ENCODE peak calls at places on chromosomes 7 and 10, in five cellular contexts. N, B, P, F and G are unnamed samples.

GRCh38 chr7:37366445-37366844 is 82.2 kb downstream of the ELMO1 start:
- DNase-seq in F (no peak), N (no peak), P (no peak), B (no peak), G (no peak)

GRCh38 chr10:22310928-22311327 is 5.3 kb upstream of the COMMD3 start:
- DNase-seq in N (no peak), F (no peak), B (no peak), P (no peak), G (no peak)

GRCh38 chr10:120514035-120514620 is 57.1 kb downstream of the PLPP4 start:
- DNase-seq in F (no peak), N (no peak), P (no peak), B (no peak), G (peak; percentile 22)

GRCh38 chr10:11921800-11922387 is 98.7 kb downstream of the PROSER2 start:
- DNase-seq in B (peak; percentile 62), F (no peak), P (peak; percentile 17), N (no peak), G (no peak)

GRCh38 chr7:29748286-29749099 is 57.8 kb upstream of the WIPF3 start:
- DNase-seq in P (no peak), B (no peak), N (no peak), F (no peak), G (peak; percentile 53)

GRCh38 chr7:39651262-39651661 is 27.9 kb downstream of the RALA start:
- DNase-seq in P (no peak), F (no peak), B (no peak), N (no peak), G (peak; percentile 81)

GRCh38 chr7:156746891-156747290 is 106.3 kb downstream of the RNF32 start:
- DNase-seq in N (no peak), F (no peak), B (no peak), P (no peak), G (no peak)

GRCh38 chr10:20662742-20663141 is 234.4 kb downstream of the NEBL start:
- DNase-seq in N (no peak), F (no peak), P (no peak), B (no peak), G (no peak)

GRCh38 chr10:14748471-14748870 is 26.2 kb downstream of the FAM107B start:
- DNase-seq in F (peak; percentile 30), B (no peak), N (peak; percentile 79), P (peak; percentile 86), G (no peak)

GRCh38 chr7:46003896-46004875 is 83.1 kb upstream of the IGFBP3 start:
- DNase-seq in B (no peak), F (no peak), N (no peak), P (no peak), G (peak; percentile 63)

GRCh38 chr10:14129770-14130169 is 201.0 kb downstream of the FRMD4A start:
- DNase-seq in B (no peak), N (no peak), F (no peak), P (no peak), G (no peak)

GRCh38 chr10:43778571-43778970 is 129.9 kb upstream of the ZNF32 start:
- DNase-seq in B (no peak), N (no peak), P (no peak), F (no peak), G (no peak)
- H3K27ac ChIP-seq in B (no peak overlapping the region), N (no peak overlapping the region), P (no peak overlapping the region), F (no peak overlapping the region), G (no peak overlapping the region)

DNA sequence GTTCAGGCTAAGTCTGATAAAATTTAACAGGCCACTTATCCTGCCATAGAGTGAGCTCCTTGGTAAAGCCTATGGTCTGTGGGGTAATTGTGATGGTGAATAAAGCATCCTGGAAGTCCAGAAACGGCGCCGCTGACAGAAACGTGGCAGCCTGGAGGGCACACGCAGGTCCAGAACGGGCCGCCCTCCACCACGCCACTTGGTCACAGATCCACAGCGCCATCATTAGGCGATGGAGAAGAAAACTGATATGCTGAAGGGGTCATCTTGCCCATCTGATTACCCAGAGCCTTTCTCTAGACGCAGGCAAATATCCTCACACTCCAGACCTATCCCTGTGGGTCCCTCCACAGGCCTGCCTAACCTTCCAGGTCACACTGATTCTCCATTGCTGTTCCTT is 37.8 kb downstream of the PODXL start:
- DNase-seq in F (no peak), B (no peak), P (peak; percentile 8), N (no peak), G (no peak)
- H3K27ac ChIP-seq in F (no peak overlapping the region), B (no peak overlapping the region), P (no peak overlapping the region), N (no peak overlapping the region), G (no peak overlapping the region)

DNA sequence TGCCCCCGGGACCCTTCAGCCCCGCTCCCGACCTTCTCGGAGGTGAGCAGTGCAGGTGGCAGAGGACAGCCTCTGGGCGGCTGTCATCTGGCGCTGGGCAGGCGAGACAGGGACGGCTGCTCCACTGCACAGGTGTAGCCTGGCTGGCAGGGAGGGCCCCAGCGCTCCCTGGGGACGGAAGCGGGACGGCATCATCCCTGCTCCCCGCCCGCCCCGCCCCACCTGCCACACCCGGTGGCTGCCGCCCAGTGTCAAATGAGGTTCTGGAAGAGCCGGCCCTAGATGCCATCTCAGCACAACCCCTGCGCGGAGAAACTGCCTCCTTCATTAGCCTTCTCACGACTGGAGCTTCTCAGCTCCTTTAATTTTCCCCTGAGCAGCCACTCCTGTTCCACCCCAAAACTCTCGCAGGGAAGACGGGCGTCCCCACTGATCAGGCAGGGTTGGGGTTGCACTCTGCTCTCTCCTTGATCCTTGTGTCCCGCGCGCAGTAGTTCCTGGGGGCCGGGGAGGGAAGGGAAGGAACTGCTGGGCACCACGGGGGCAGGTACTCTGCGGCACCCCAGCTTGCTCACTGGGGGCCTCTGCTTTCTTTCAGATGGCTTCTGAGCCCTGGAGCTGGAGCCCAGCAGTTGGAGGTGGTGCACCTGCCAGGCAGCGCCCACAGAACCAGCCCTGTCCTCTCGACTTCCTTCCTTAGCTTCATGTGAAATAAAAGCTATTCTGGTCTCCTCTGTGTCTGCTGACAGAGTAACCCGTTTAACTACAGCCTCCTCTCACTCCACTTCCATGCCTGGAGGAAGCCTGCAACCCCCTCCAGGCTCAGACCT is 12.0 kb downstream of the PLAC9 start:
- DNase-seq in P (peak; percentile 44), N (peak; percentile 65), F (peak; percentile 24), B (peak; percentile 86), G (no peak)
- H3K27ac ChIP-seq in P (no peak overlapping the region), N (no peak overlapping the region), F (peak overlapping the region; percentile 35), B (no peak overlapping the region), G (no peak overlapping the region)

DNA sequence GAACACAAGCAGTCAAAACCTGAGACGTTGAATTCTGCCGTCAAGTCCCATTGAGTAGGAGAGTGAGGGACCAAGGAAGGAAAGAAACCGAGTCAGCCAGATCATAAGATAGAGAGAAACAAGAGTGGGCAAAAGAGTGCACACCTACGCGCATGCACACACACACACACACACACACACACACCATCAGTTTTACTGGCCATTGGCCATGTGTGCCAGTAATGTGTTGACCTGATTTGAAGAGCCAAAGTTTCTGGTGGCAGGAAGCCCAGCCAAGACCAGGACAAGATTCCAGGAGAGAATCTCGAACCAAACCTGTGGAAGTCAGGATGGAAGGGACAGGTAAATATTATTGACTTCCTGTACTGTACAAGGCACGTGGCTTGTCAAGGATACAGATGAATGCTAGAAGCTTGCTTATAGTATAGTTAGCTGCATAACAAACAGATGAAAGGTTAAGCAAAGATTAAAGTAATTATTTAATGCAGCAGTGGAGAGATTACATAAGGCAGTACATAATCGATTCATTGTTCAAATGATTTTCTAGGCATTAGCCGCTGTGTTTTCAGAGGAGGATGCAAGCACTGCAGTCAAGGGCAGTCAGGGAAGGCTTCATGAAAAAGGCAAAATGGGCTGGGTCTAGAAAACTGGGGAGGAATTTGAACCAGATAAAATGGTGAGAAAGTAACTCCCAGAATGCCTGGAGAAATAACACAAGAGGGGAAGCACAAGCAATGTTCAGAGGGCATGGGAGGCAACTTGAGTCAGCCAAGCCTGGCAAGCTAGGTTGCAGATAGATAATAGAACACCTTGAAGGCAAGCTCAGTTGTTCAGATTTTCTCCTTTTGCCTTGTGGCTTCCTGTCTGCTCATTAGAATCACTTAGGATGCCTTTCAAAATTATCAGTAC is 2.7 kb upstream of the HYCC1 start:
- DNase-seq in P (no peak), F (no peak), B (no peak), N (no peak), G (no peak)
- H3K27ac ChIP-seq in P (no peak overlapping the region), F (peak overlapping the region; percentile 5), B (peak overlapping the region; percentile 63), N (no peak overlapping the region), G (no peak overlapping the region)

GRCh38 chr7:150307129-150307528 is 16.0 kb upstream of the LRRC61 start:
- DNase-seq in B (no peak), P (no peak), N (no peak), F (no peak), G (no peak)
- H3K27ac ChIP-seq in B (no peak overlapping the region), P (no peak overlapping the region), N (no peak overlapping the region), F (no peak overlapping the region), G (no peak overlapping the region)

GRCh38 chr7:138248609-138249008 is 172.3 kb downstream of the AKR1D1 start:
- DNase-seq in N (no peak), F (no peak), P (no peak), B (no peak), G (no peak)

GRCh38 chr7:138246391-138246790 is 170.1 kb downstream of the AKR1D1 start:
- DNase-seq in F (no peak), P (no peak), B (no peak), N (no peak), G (no peak)

GRCh38 chr7:138247568-138248328 is 171.5 kb downstream of the AKR1D1 start:
- DNase-seq in B (no peak), P (no peak), N (no peak), F (no peak), G (no peak)

GRCh38 chr7:138245682-138246081 is 169.4 kb downstream of the AKR1D1 start:
- DNase-seq in P (no peak), F (no peak), B (no peak), N (no peak), G (peak; percentile 76)

GRCh38 chr7:138247081-138247480 is 170.8 kb downstream of the AKR1D1 start:
- DNase-seq in F (no peak), P (no peak), B (no peak), N (no peak), G (no peak)
- H3K27ac ChIP-seq in F (no peak overlapping the region), P (no peak overlapping the region), B (no peak overlapping the region), N (no peak overlapping the region), G (peak overlapping the region; percentile 60)